ENCODE peak calls at places on chromosomes 4 and X, in five cellular contexts. One of them, this sample, is unnamed.

GRCh38 chr4:47315346-47315745 is 148.2 kb downstream of the COMMD8 start:
- DNase-seq in HL-60: no peak
- DNase-seq in GM20000: no peak
- DNase-seq in brain microvascular endothelial cell: peak; percentile 16
- DNase-seq in IMR-90: peak; percentile 80
- DNase-seq in this sample: no peak

GRCh38 chr4:22315643-22316042 is 200.2 kb downstream of the ADGRA3 start:
- DNase-seq in HL-60: no peak
- DNase-seq in GM20000: no peak
- DNase-seq in brain microvascular endothelial cell: no peak
- DNase-seq in IMR-90: peak; percentile 6
- DNase-seq in this sample: no peak

GRCh38 chrX:10992110-10992509 is 119.0 kb upstream of the HCCS start:
- DNase-seq in HL-60: no peak
- DNase-seq in GM20000: no peak
- DNase-seq in brain microvascular endothelial cell: no peak
- DNase-seq in IMR-90: no peak
- DNase-seq in this sample: no peak

GRCh38 chr4:104491826-104492771 is 2.6 kb downstream of the CXXC4 start:
- DNase-seq in HL-60: no peak
- DNase-seq in GM20000: peak; percentile 67
- DNase-seq in brain microvascular endothelial cell: no peak
- DNase-seq in IMR-90: no peak
- DNase-seq in this sample: no peak

GRCh38 chr4:25759101-25759500 is 103.5 kb downstream of the SLC34A2 start:
- DNase-seq in HL-60: no peak
- DNase-seq in GM20000: no peak
- DNase-seq in brain microvascular endothelial cell: no peak
- DNase-seq in IMR-90: no peak
- DNase-seq in this sample: no peak

GRCh38 chr4:102318526-102318925 is 26.8 kb downstream of the SLC39A8 start:
- DNase-seq in HL-60: no peak
- DNase-seq in GM20000: no peak
- DNase-seq in brain microvascular endothelial cell: no peak
- DNase-seq in IMR-90: no peak
- DNase-seq in this sample: no peak

GRCh38 chr4:38615847-38616246 is 48.2 kb upstream of the KLF3 start:
- DNase-seq in HL-60: no peak
- DNase-seq in GM20000: no peak
- DNase-seq in brain microvascular endothelial cell: no peak
- DNase-seq in IMR-90: no peak
- DNase-seq in this sample: no peak

GRCh38 chrX:19659929-19660328 is 144.6 kb upstream of the MAP3K15 start:
- DNase-seq in HL-60: no peak
- DNase-seq in GM20000: no peak
- DNase-seq in brain microvascular endothelial cell: no peak
- DNase-seq in IMR-90: no peak
- DNase-seq in this sample: no peak

GRCh38 chrX:49053223-49054072 is 5.4 kb upstream of the CCDC120 start:
- DNase-seq in HL-60: no peak
- DNase-seq in GM20000: peak; percentile 74
- DNase-seq in brain microvascular endothelial cell: peak; percentile 35
- DNase-seq in IMR-90: peak; percentile 43
- DNase-seq in this sample: no peak

GRCh38 chrX:137749282-137749681 is 183.4 kb downstream of the ZIC3 start:
- DNase-seq in HL-60: no peak
- DNase-seq in GM20000: no peak
- DNase-seq in brain microvascular endothelial cell: no peak
- DNase-seq in IMR-90: no peak
- DNase-seq in this sample: no peak

GRCh38 chrX:10794203-10794630 is 173.8 kb upstream of the MID1 start:
- DNase-seq in HL-60: no peak
- DNase-seq in GM20000: no peak
- DNase-seq in brain microvascular endothelial cell: no peak
- DNase-seq in IMR-90: no peak
- DNase-seq in this sample: no peak

GRCh38 chrX:110125435-110125834 is 122.5 kb downstream of the TMEM164 start:
- DNase-seq in HL-60: no peak
- DNase-seq in GM20000: no peak
- DNase-seq in brain microvascular endothelial cell: no peak
- DNase-seq in IMR-90: peak; percentile 12
- DNase-seq in this sample: no peak

GRCh38 chrX:23887448-23887847 is 20.3 kb downstream of the APOO start:
- DNase-seq in HL-60: no peak
- DNase-seq in GM20000: no peak
- DNase-seq in brain microvascular endothelial cell: no peak
- DNase-seq in IMR-90: no peak
- DNase-seq in this sample: no peak

GRCh38 chrX:137427813-137428212 is 138.1 kb upstream of the ZIC3 start:
- DNase-seq in HL-60: no peak
- DNase-seq in GM20000: no peak
- DNase-seq in brain microvascular endothelial cell: no peak
- DNase-seq in IMR-90: no peak
- DNase-seq in this sample: no peak

GRCh38 chrX:74118503-74118902 is 185.5 kb upstream of the ZCCHC13 start:
- DNase-seq in HL-60: no peak
- DNase-seq in GM20000: no peak
- DNase-seq in brain microvascular endothelial cell: no peak
- DNase-seq in IMR-90: no peak
- DNase-seq in this sample: no peak

GRCh38 chr4:48727666-48728459 is 52.2 kb downstream of the FRYL start:
- DNase-seq in HL-60: no peak
- DNase-seq in GM20000: no peak
- DNase-seq in brain microvascular endothelial cell: no peak
- DNase-seq in IMR-90: no peak
- DNase-seq in this sample: no peak

GRCh38 chr4:10625130-10625529 is 59.4 kb downstream of the CLNK start:
- DNase-seq in HL-60: no peak
- DNase-seq in GM20000: no peak
- DNase-seq in brain microvascular endothelial cell: no peak
- DNase-seq in IMR-90: no peak
- DNase-seq in this sample: no peak

GRCh38 chrX:22135994-22136684 is 104.0 kb downstream of the PHEX start:
- DNase-seq in HL-60: peak; percentile 1
- DNase-seq in GM20000: peak; percentile 8
- DNase-seq in brain microvascular endothelial cell: no peak
- DNase-seq in IMR-90: peak; percentile 60
- DNase-seq in this sample: no peak

GRCh38 chrX:43448688-43449087 is 207.4 kb upstream of the MAOA start:
- DNase-seq in HL-60: no peak
- DNase-seq in GM20000: no peak
- DNase-seq in brain microvascular endothelial cell: no peak
- DNase-seq in IMR-90: no peak
- DNase-seq in this sample: no peak

GRCh38 chrX:85052636-85053343 is 49.1 kb downstream of the APOOL start:
- DNase-seq in HL-60: no peak
- DNase-seq in GM20000: no peak
- DNase-seq in brain microvascular endothelial cell: peak; percentile 14
- DNase-seq in IMR-90: peak; percentile 86
- DNase-seq in this sample: no peak

GRCh38 chr4:89137231-89137630 is 25.9 kb downstream of the TIGD2 start:
- DNase-seq in HL-60: no peak
- DNase-seq in GM20000: no peak
- DNase-seq in brain microvascular endothelial cell: no peak
- DNase-seq in IMR-90: no peak
- DNase-seq in this sample: no peak
- TF ChIP-seq CTCF in HL-60: no peak
- TF ChIP-seq CTCF in GM20000: no peak
- TF ChIP-seq CTCF in brain microvascular endothelial cell: no peak
- TF ChIP-seq CTCF in IMR-90: no peak
- TF ChIP-seq CTCF in this sample: no peak

DNA sequence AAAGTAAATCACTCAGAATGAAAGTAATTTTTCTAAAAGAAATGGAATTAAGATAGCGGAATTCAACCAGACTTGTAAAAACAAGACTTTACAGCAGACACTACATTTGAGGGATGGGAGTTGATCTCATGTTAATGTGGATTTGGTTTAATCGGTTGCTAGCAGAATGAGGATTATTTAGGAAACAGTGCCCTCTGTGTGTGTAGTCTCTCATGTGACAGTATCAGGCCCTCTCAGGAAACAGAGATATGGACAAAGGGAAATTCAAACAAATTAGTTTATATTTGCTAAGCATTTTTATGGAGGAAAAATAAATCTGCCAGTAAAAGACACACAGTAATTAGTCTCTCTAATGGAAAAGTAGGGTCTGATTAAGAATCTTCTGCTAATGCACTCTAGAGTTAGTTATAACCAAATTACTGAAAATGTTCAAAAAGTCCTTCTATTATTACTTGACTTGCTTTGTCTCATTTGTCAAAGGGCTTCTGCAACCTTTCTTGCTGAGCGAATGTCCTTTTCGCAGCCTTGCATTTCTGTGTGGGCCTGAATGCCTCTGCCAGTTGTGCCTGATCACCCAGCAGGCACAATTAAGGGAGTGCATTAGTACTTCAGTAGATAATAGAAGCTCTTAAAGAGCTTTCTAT is 1282.3 kb upstream of the TENM3 start:
- DNase-seq in HL-60: no peak
- DNase-seq in GM20000: no peak
- DNase-seq in brain microvascular endothelial cell: no peak
- DNase-seq in IMR-90: no peak
- DNase-seq in this sample: no peak
- TF ChIP-seq CTCF in HL-60: no peak
- TF ChIP-seq CTCF in GM20000: no peak
- TF ChIP-seq CTCF in brain microvascular endothelial cell: peak; percentile 11
- TF ChIP-seq CTCF in IMR-90: peak; percentile 9
- TF ChIP-seq CTCF in this sample: peak; percentile 69

GRCh38 chr4:150078996-150079581 is 844 bp downstream of the DCLK2 start:
- DNase-seq in HL-60: no peak
- DNase-seq in GM20000: peak; percentile 66
- DNase-seq in brain microvascular endothelial cell: peak; percentile 13
- DNase-seq in IMR-90: peak; percentile 40
- DNase-seq in this sample: peak; percentile 92
- TF ChIP-seq CTCF in HL-60: no peak
- TF ChIP-seq CTCF in GM20000: no peak
- TF ChIP-seq CTCF in brain microvascular endothelial cell: peak; percentile 11
- TF ChIP-seq CTCF in IMR-90: peak; percentile 14
- TF ChIP-seq CTCF in this sample: peak; percentile 42

DNA sequence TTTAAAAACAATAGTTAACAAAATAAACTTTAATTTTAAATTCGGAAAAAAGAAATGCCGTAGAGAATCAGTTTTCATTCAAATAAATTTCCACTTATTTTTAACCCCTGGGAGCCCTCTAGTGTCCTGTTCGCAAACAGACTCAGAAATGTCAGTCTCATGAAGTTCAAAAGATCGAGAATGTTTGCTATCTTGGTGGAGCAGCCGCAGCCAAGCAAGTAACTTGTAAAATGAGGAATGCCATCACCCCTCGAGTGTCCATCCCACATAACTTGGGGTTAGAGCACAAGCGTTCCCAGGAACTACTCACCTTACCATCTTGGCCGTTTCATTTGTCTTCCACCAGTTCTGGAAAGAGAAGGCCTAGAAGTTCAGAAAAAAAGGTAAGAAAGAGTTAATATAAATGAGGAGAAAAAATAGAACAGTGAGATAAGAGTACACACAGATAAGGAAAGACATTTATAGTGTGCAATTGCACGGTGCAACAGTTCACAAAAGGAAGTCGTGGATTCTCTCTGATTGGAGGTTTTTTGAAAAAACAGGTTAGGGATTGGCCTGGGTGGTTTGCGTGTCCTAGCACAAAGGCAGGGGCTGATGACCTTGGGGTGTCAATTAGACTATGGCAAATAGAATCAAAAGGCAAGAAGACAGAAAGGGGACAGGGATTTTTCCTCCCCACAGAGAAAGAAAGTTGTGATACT is at the start of gene GASK1B:
- DNase-seq in HL-60: no peak
- DNase-seq in GM20000: peak; percentile 39
- DNase-seq in brain microvascular endothelial cell: peak; percentile 69
- DNase-seq in IMR-90: peak; percentile 64
- DNase-seq in this sample: no peak
- TF ChIP-seq CTCF in HL-60: peak; percentile 25
- TF ChIP-seq CTCF in GM20000: peak; percentile 23
- TF ChIP-seq CTCF in brain microvascular endothelial cell: peak; percentile 76
- TF ChIP-seq CTCF in IMR-90: peak; percentile 81
- TF ChIP-seq CTCF in this sample: peak; percentile 99

DNA sequence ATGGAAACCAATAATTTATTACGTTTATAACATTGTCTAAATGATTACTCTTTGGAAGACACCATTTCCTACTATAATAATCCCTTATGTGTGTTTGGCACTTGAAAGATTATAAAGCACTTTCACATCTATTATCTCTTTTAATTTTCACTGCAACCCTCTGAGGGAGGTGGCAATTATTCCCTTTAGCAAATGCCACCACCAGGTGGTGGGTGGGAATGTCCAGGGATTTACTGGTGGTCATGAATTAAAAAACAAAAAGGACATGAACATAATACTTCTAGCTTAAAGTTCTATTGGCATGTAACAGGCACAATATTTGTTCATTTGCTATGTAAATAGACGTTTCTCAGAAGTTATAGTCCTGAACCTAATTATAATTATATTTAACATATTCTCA is 1.2 kb upstream of the MGARP start:
- DNase-seq in HL-60: no peak
- DNase-seq in GM20000: no peak
- DNase-seq in brain microvascular endothelial cell: no peak
- DNase-seq in IMR-90: no peak
- DNase-seq in this sample: no peak
- TF ChIP-seq CTCF in HL-60: no peak
- TF ChIP-seq CTCF in GM20000: no peak
- TF ChIP-seq CTCF in brain microvascular endothelial cell: peak; percentile 32
- TF ChIP-seq CTCF in IMR-90: no peak
- TF ChIP-seq CTCF in this sample: peak; percentile 47

GRCh38 chr4:151407018-151407417 is 2.0 kb upstream of the FHIP1A start:
- DNase-seq in HL-60: no peak
- DNase-seq in GM20000: no peak
- DNase-seq in brain microvascular endothelial cell: no peak
- DNase-seq in IMR-90: no peak
- DNase-seq in this sample: no peak

GRCh38 chr4:151408380-151408629 is 671 bp upstream of the FHIP1A start:
- DNase-seq in HL-60: no peak
- DNase-seq in GM20000: peak; percentile 47
- DNase-seq in brain microvascular endothelial cell: no peak
- DNase-seq in IMR-90: no peak
- DNase-seq in this sample: no peak

GRCh38 chr4:151407466-151408379 is 1.3 kb upstream of the FHIP1A start:
- DNase-seq in HL-60: peak; percentile 49
- DNase-seq in GM20000: peak; percentile 83
- DNase-seq in brain microvascular endothelial cell: no peak
- DNase-seq in IMR-90: no peak
- DNase-seq in this sample: no peak

GRCh38 chr4:151409470-151410313 is 716 bp downstream of the FHIP1A start:
- DNase-seq in HL-60: peak; percentile 28
- DNase-seq in GM20000: peak; percentile 28
- DNase-seq in brain microvascular endothelial cell: no peak
- DNase-seq in IMR-90: no peak
- DNase-seq in this sample: no peak

GRCh38 chr4:151408630-151409469 is at the start of gene FHIP1A:
- DNase-seq in HL-60: peak; percentile 14
- DNase-seq in GM20000: peak; percentile 89
- DNase-seq in brain microvascular endothelial cell: peak; percentile 57
- DNase-seq in IMR-90: peak; percentile 53
- DNase-seq in this sample: peak; percentile 90
- TF ChIP-seq CTCF in HL-60: no peak
- TF ChIP-seq CTCF in GM20000: no peak
- TF ChIP-seq CTCF in brain microvascular endothelial cell: peak; percentile 39
- TF ChIP-seq CTCF in IMR-90: peak; percentile 11
- TF ChIP-seq CTCF in this sample: peak; percentile 50